ENCODE peak calls at places on chromosomes 1 and 21, in ten cellular contexts. U is Kasumi-1; V is activated gamma-delta T cell treated with Interleukin-2 at 50 U/mL for 16 hours; I is activated CD4-positive, alpha-beta T cell treated with anti-CD3 and anti-CD28 coated beads, Interleukin-2, amount 10 ng/mL, durations not matched to agents 7 days and 5 days; Z is mesendoderm; W is GM13977; B is AG09309; F is T-helper 9 cell; C is cardiac fibroblast; R is iris pigment epithelial cell. E is an unnamed sample.

GRCh38 chr1:186093437-186093836 is 281.6 kb downstream of the TPR start:
- DNase-seq in U (no peak), W (no peak), C (peak), B (no peak), F (no peak), Z (no peak), I (no peak), R (peak), V (no peak), E (no peak)

GRCh38 chr1:12006167-12006921 is 13.0 kb upstream of the MIIP start:
- DNase-seq in I (no peak), F (no peak), U (no peak), Z (peak), R (no peak), C (no peak), B (no peak), V (no peak), W (no peak), E (no peak)

GRCh38 chr1:162213281-162213909 is 143.9 kb downstream of the NOS1AP start:
- DNase-seq in F (no peak), B (no peak), V (no peak), C (no peak), W (no peak), R (no peak), U (no peak), Z (no peak), I (no peak), E (no peak)

GRCh38 chr1:41726899-41727748 is 191.6 kb downstream of the HIVEP3 start:
- DNase-seq in Z (peak), B (no peak), I (no peak), R (no peak), V (no peak), C (no peak), F (no peak), W (peak), U (peak), E (peak)

GRCh38 chr1:9872430-9873165 is 37.5 kb downstream of the CTNNBIP1 start:
- DNase-seq in I (no peak), R (peak), W (no peak), Z (no peak), U (no peak), B (no peak), F (no peak), V (no peak), C (peak), E (no peak)

GRCh38 chr1:78280626-78281025 is 210.1 kb upstream of the PTGFR start:
- DNase-seq in V (no peak), I (no peak), F (no peak), W (no peak), U (no peak), R (no peak), Z (no peak), C (peak), B (no peak), E (no peak)

GRCh38 chr1:58608945-58609344 is 31.9 kb upstream of the TACSTD2 start:
- DNase-seq in R (no peak), Z (no peak), V (no peak), C (no peak), B (no peak), I (no peak), F (no peak), U (no peak), W (no peak), E (no peak)

GRCh38 chr21:29243188-29243587 is 55.5 kb upstream of the BACH1 start:
- DNase-seq in V (no peak), I (no peak), U (no peak), W (no peak), R (no peak), C (no peak), Z (no peak), F (no peak), B (no peak), E (no peak)

GRCh38 chr1:154574715-154575114 is 7.1 kb downstream of the CHRNB2 start:
- DNase-seq in F (no peak), W (no peak), C (peak), U (no peak), V (no peak), Z (peak), B (no peak), I (no peak), R (peak), E (no peak)

GRCh38 chr21:16800536-16800935 is 712.3 kb upstream of the CXADR start:
- DNase-seq in R (no peak), Z (no peak), U (no peak), W (no peak), V (no peak), I (no peak), B (no peak), C (peak), F (no peak), E (no peak)

GRCh38 chr1:54950361-54951163 is 29.9 kb upstream of the TMEM61 start:
- DNase-seq in C (peak), U (peak), W (peak), I (peak), R (peak), B (peak), F (peak), Z (peak), V (peak), E (peak)

GRCh38 chr1:21072721-21073120 is 104.0 kb downstream of the EIF4G3 start:
- DNase-seq in V (no peak), U (no peak), C (peak), Z (no peak), B (peak), F (no peak), W (no peak), R (peak), I (no peak), E (no peak)

GRCh38 chr1:93598396-93598795 is 83.2 kb downstream of the BCAR3 start:
- DNase-seq in B (no peak), R (no peak), F (no peak), U (no peak), I (no peak), V (no peak), Z (no peak), W (no peak), C (no peak), E (no peak)

GRCh38 chr1:244614113-244614836 is 38.7 kb upstream of the DESI2 start:
- DNase-seq in F (no peak), Z (no peak), V (no peak), I (no peak), B (no peak), U (no peak), C (no peak), R (no peak), W (no peak), E (no peak)

GRCh38 chr1:63155437-63155836 is 166.9 kb upstream of the FOXD3 start:
- DNase-seq in C (peak), W (no peak), R (no peak), B (no peak), F (no peak), I (no peak), Z (peak), V (no peak), U (no peak), E (no peak)

GRCh38 chr1:187338762-187339412 is 510.1 kb downstream of the PLA2G4A start:
- DNase-seq in R (no peak), I (no peak), V (no peak), C (no peak), B (no peak), U (no peak), W (no peak), F (no peak), Z (peak), E (no peak)

GRCh38 chr1:211947396-211948295 is 87.7 kb downstream of the INTS7 start:
- DNase-seq in I (no peak), B (no peak), C (no peak), V (no peak), Z (no peak), F (no peak), R (peak), W (no peak), U (no peak), E (no peak)

GRCh38 chr1:2258996-2259395 is 30.9 kb downstream of the SKI start:
- DNase-seq in R (no peak), I (peak), Z (no peak), V (peak), U (no peak), B (no peak), C (no peak), F (peak), W (no peak), E (no peak)

GRCh38 chr1:212712451-212713303 is 13.0 kb upstream of the BATF3 start:
- DNase-seq in Z (peak), C (peak), W (no peak), F (no peak), V (no peak), B (peak), R (peak), I (no peak), U (peak), E (no peak)

GRCh38 chr1:12495725-12496124 is 122.3 kb downstream of the DHRS3 start:
- DNase-seq in B (no peak), C (no peak), U (no peak), F (no peak), R (no peak), V (no peak), Z (no peak), I (no peak), W (no peak), E (no peak)

GRCh38 chr1:9069324-9070100 is at the start of gene SLC2A5:
- DNase-seq in V (no peak), I (no peak), F (no peak), R (no peak), Z (no peak), U (peak), C (no peak), W (peak), B (no peak), E (no peak)

GRCh38 chr1:1343811-1344421 is 5.3 kb downstream of the DVL1 start:
- DNase-seq in B (no peak), Z (no peak), I (no peak), W (no peak), V (no peak), F (no peak), C (no peak), U (no peak), R (no peak), E (no peak)

GRCh38 chr1:56797079-56797685 is 22.0 kb downstream of the FYB2 start:
- DNase-seq in C (no peak), V (no peak), R (no peak), I (no peak), B (no peak), U (no peak), F (no peak), W (no peak), Z (no peak), E (no peak)